ENCODE peak calls at places on chromosomes 12 and 14, in six cellular contexts. One of them, this sample, is unnamed.
A peak's percentile ranks its signal among the peaks of the same experiment; 100 is the strongest.

GRCh38 chr12:9651265-9651729 is 18.2 kb upstream of the CLEC2D start:
- DNase-seq in K562: no peak
- DNase-seq in GM12892: no peak
- DNase-seq in H1: no peak
- DNase-seq in HepG2: no peak
- DNase-seq in GM12878: no peak
- DNase-seq in this sample: no peak

GRCh38 chr12:53381739-53382630 is 2.0 kb downstream of the SP1 start:
- DNase-seq in K562: peak; percentile 34
- DNase-seq in GM12892: no peak
- DNase-seq in H1: no peak
- DNase-seq in HepG2: peak; percentile 56
- DNase-seq in GM12878: peak; percentile 63
- DNase-seq in this sample: no peak

GRCh38 chr12:2364566-2365165 is 311.9 kb downstream of the CACNA1C start:
- DNase-seq in K562: no peak
- DNase-seq in GM12892: no peak
- DNase-seq in H1: no peak
- DNase-seq in HepG2: no peak
- DNase-seq in GM12878: no peak
- DNase-seq in this sample: no peak

GRCh38 chr14:90300649-90301048 is 31.1 kb downstream of the NRDE2 start:
- DNase-seq in K562: no peak
- DNase-seq in GM12892: no peak
- DNase-seq in H1: no peak
- DNase-seq in HepG2: no peak
- DNase-seq in GM12878: no peak
- DNase-seq in this sample: no peak

GRCh38 chr12:46944104-46944503 is 118.3 kb upstream of the SLC38A4 start:
- DNase-seq in K562: no peak
- DNase-seq in GM12892: no peak
- DNase-seq in H1: no peak
- DNase-seq in HepG2: no peak
- DNase-seq in GM12878: no peak
- DNase-seq in this sample: no peak

GRCh38 chr12:62259993-62260732 is at the start of gene USP15:
- DNase-seq in K562: peak; percentile 91
- DNase-seq in GM12892: peak; percentile 56
- DNase-seq in H1: peak; percentile 88
- DNase-seq in HepG2: peak; percentile 90
- DNase-seq in GM12878: peak; percentile 73
- DNase-seq in this sample: peak; percentile 53

GRCh38 chr12:91785655-91786489 is 359.8 kb downstream of the BTG1 start:
- DNase-seq in K562: no peak
- DNase-seq in GM12892: no peak
- DNase-seq in H1: no peak
- DNase-seq in HepG2: no peak
- DNase-seq in GM12878: no peak
- DNase-seq in this sample: no peak

GRCh38 chr12:93192878-93193277 is 184.8 kb upstream of the NUDT4 start:
- DNase-seq in K562: peak; percentile 38
- DNase-seq in GM12892: no peak
- DNase-seq in H1: no peak
- DNase-seq in HepG2: no peak
- DNase-seq in GM12878: no peak
- DNase-seq in this sample: no peak

GRCh38 chr14:51024377-51024776 is 70.5 kb downstream of the TRIM9 start:
- DNase-seq in K562: no peak
- DNase-seq in GM12892: no peak
- DNase-seq in H1: no peak
- DNase-seq in HepG2: no peak
- DNase-seq in GM12878: no peak
- DNase-seq in this sample: no peak

GRCh38 chr14:75738192-75738591 is 77.1 kb downstream of the TTLL5 start:
- DNase-seq in K562: no peak
- DNase-seq in GM12892: no peak
- DNase-seq in H1: no peak
- DNase-seq in HepG2: no peak
- DNase-seq in GM12878: no peak
- DNase-seq in this sample: no peak

GRCh38 chr14:105710119-105711057 is 184.0 kb downstream of the TMEM121 start:
- DNase-seq in K562: no peak
- DNase-seq in GM12892: no peak
- DNase-seq in H1: no peak
- DNase-seq in HepG2: no peak
- DNase-seq in GM12878: no peak
- DNase-seq in this sample: no peak

DNA sequence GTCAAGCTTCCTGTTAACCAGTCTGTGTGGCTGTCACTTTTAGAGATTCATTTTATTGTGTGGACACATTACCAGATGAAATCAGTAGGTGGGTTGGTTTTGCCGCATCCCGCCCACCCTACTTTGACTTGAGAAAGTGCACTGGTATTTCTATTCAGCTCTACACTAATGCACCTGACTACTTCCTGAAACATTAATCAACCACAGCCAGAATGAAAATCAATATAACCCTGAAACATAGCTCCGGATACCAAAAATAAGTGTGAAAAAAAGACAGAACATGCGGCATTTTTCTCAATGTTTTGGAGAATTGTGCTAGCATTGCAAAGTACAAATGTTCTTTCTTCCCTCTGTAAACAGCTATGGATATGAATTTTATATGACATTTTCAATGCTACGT is 576.9 kb downstream of the SLC16A7 start:
- DNase-seq in K562: no peak
- DNase-seq in GM12892: no peak
- DNase-seq in H1: no peak
- DNase-seq in HepG2: no peak
- DNase-seq in GM12878: no peak
- DNase-seq in this sample: no peak
- TF ChIP-seq TAF1 in K562: no peak
- TF ChIP-seq TAF1 in GM12892: no peak
- TF ChIP-seq TAF1 in H1: no peak
- TF ChIP-seq TAF1 in HepG2: no peak
- TF ChIP-seq TAF1 in GM12878: no peak
- TF ChIP-seq TAF1 in this sample: no peak

DNA sequence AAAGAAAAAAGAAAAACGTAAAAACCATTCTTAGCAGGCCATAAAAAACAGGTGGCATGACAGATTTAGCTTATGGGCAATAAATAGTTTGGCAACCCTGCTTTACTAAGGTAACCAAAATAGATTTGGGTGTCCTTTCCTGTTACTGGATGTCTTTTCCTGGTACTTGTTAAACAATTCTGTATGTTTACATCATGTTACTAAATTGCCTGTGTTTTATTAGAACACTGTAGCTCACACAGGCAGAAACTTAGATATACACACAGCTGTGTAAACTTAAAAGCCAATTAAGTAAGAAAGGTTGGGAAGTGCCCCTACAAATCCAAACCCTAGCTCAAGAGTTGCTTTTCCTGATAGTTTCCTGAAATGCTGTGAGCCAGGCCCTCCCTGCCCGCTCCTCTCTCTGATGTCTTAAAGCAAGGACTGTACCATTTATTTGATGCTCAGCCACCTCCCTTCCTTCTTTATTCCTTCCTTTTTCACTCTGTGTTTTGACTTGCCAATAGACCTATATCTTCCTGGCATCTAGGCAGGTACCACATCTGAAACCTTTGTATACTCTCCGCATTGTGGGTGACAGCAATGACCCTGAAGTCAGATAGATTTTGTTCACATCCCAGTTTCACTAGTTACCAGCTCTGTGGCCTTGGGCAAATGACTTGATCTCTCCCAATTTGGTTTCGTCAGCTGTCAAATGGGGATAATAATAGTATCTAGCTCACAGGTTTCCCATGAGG is 3.7 kb upstream of the CAMKK2 start:
- DNase-seq in K562: no peak
- DNase-seq in GM12892: no peak
- DNase-seq in H1: no peak
- DNase-seq in HepG2: no peak
- DNase-seq in GM12878: no peak
- DNase-seq in this sample: no peak
- TF ChIP-seq POLR2AphosphoS5 in K562: no peak
- TF ChIP-seq POLR2AphosphoS5 in GM12892: no peak
- TF ChIP-seq POLR2AphosphoS5 in H1: no peak
- TF ChIP-seq POLR2AphosphoS5 in HepG2: no peak
- TF ChIP-seq POLR2AphosphoS5 in GM12878: no peak
- TF ChIP-seq POLR2AphosphoS5 in this sample: no peak

GRCh38 chr14:24195186-24196070 is at the start of gene TM9SF1:
- DNase-seq in K562: peak; percentile 84
- DNase-seq in GM12892: peak; percentile 94
- DNase-seq in H1: peak; percentile 83
- DNase-seq in HepG2: peak; percentile 93
- DNase-seq in GM12878: peak; percentile 52
- DNase-seq in this sample: peak; percentile 95
- TF ChIP-seq POLR2A in K562: peak; percentile 80
- TF ChIP-seq POLR2A in GM12892: peak; percentile 72
- TF ChIP-seq POLR2A in H1: peak; percentile 61
- TF ChIP-seq POLR2A in HepG2: peak; percentile 81
- TF ChIP-seq POLR2A in GM12878: peak; percentile 95
- TF ChIP-seq POLR2A in this sample: peak; percentile 54

DNA sequence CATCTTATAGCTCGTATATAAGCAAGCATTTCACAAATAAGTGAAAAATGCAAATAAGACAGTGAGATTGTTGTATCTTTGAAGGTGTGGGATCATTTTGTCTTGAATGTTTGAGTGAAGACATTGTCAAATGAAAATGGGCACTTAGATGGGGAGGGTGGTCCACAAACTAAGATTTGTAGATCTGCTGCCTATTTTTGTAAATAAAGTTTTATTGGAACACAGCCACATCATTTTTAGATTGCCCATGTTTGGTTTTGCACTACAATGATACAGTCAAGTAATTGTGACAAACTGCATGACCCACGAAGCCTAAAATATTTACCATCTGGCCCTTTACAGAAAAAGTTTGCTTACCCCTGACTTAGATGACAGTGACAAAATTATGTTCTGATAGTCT is 156.7 kb downstream of the PAH start:
- DNase-seq in K562: no peak
- DNase-seq in GM12892: no peak
- DNase-seq in H1: no peak
- DNase-seq in HepG2: no peak
- DNase-seq in GM12878: no peak
- DNase-seq in this sample: no peak
- TF ChIP-seq TAF1 in K562: no peak
- TF ChIP-seq TAF1 in GM12892: no peak
- TF ChIP-seq TAF1 in H1: no peak
- TF ChIP-seq TAF1 in HepG2: no peak
- TF ChIP-seq TAF1 in GM12878: no peak
- TF ChIP-seq TAF1 in this sample: no peak

GRCh38 chr12:95203477-95203843 is 13.8 kb downstream of the FGD6 start:
- DNase-seq in K562: no peak
- DNase-seq in GM12892: no peak
- DNase-seq in H1: no peak
- DNase-seq in HepG2: no peak
- DNase-seq in GM12878: no peak
- DNase-seq in this sample: no peak

GRCh38 chr12:95205685-95206084 is 11.6 kb downstream of the FGD6 start:
- DNase-seq in K562: no peak
- DNase-seq in GM12892: no peak
- DNase-seq in H1: no peak
- DNase-seq in HepG2: no peak
- DNase-seq in GM12878: no peak
- DNase-seq in this sample: no peak

GRCh38 chr12:95202691-95203476 is 14.4 kb downstream of the FGD6 start:
- DNase-seq in K562: no peak
- DNase-seq in GM12892: no peak
- DNase-seq in H1: no peak
- DNase-seq in HepG2: no peak
- DNase-seq in GM12878: no peak
- DNase-seq in this sample: no peak

GRCh38 chr12:95205016-95205415 is 12.3 kb downstream of the FGD6 start:
- DNase-seq in K562: no peak
- DNase-seq in GM12892: no peak
- DNase-seq in H1: no peak
- DNase-seq in HepG2: no peak
- DNase-seq in GM12878: no peak
- DNase-seq in this sample: no peak

GRCh38 chr12:95204141-95204866 is 13.0 kb downstream of the FGD6 start:
- DNase-seq in K562: peak; percentile 83
- DNase-seq in GM12892: no peak
- DNase-seq in H1: peak; percentile 53
- DNase-seq in HepG2: no peak
- DNase-seq in GM12878: no peak
- DNase-seq in this sample: no peak
- TF ChIP-seq POLR2AphosphoS5 in K562: peak; percentile 70
- TF ChIP-seq POLR2AphosphoS5 in GM12892: no peak
- TF ChIP-seq POLR2AphosphoS5 in H1: no peak
- TF ChIP-seq POLR2AphosphoS5 in HepG2: no peak
- TF ChIP-seq POLR2AphosphoS5 in GM12878: no peak
- TF ChIP-seq POLR2AphosphoS5 in this sample: no peak